ENCODE peak calls at places on chromosomes 16 and 17, in ten cellular contexts. L is nephron progenitor cell, P is mesothelial cell of epicardium, M is ovary, T is IMR-90, Q is cardiac fibroblast, X is mucosa of descending colon, C is body of pancreas, D is spleen, Y is upper lobe of right lung. F is an unnamed sample.

GRCh38 chr16:49440156-49441065 is 66.8 kb downstream of the C16orf78 start:
- DNase-seq in L (no peak), P (no peak), M (no peak), T (no peak), Q (no peak), X (no peak), C (no peak), D (peak), Y (no peak), F (no peak)

GRCh38 chr17:51391992-51392654 is 131.8 kb downstream of the UTP18 start:
- DNase-seq in L (no peak), P (no peak), M (no peak), T (no peak), Q (no peak), X (no peak), C (no peak), D (no peak), Y (no peak), F (no peak)

GRCh38 chr17:20223808-20224328 is 214.7 kb downstream of the SPECC1 start:
- DNase-seq in L (no peak), P (no peak), M (no peak), T (peak), Q (no peak), X (no peak), C (no peak), D (no peak), Y (no peak), F (no peak)

GRCh38 chr17:48814504-48814903 is 2.5 kb downstream of the TTLL6 start:
- DNase-seq in L (peak), P (no peak), M (peak), T (peak), Q (peak), X (no peak), C (peak), D (no peak), Y (peak), F (no peak)

GRCh38 chr16:78816499-78817441 is 717.3 kb downstream of the WWOX start:
- DNase-seq in L (no peak), P (no peak), M (no peak), T (no peak), Q (peak), X (no peak), C (peak), D (no peak), Y (no peak), F (no peak)

GRCh38 chr17:80692931-80693467 is 148.4 kb downstream of the RPTOR start:
- DNase-seq in L (no peak), P (no peak), M (no peak), T (no peak), Q (no peak), X (no peak), C (no peak), D (no peak), Y (no peak), F (no peak)

GRCh38 chr16:22684282-22685161 is 129.4 kb upstream of the HS3ST2 start:
- DNase-seq in L (no peak), P (no peak), M (no peak), T (peak), Q (peak), X (no peak), C (no peak), D (no peak), Y (no peak), F (no peak)

GRCh38 chr17:64785050-64785449 is 122.9 kb upstream of the SMURF2 start:
- DNase-seq in L (no peak), P (peak), M (peak), T (no peak), Q (no peak), X (peak), C (no peak), D (no peak), Y (no peak), F (no peak)

GRCh38 chr16:88446736-88447135 is 6.3 kb upstream of the ZFPM1 start:
- DNase-seq in L (no peak), P (no peak), M (no peak), T (no peak), Q (no peak), X (no peak), C (no peak), D (no peak), Y (no peak), F (no peak)

GRCh38 chr17:83026311-83026811 is 53.0 kb upstream of the METRNL start:
- DNase-seq in L (no peak), P (peak), M (no peak), T (no peak), Q (no peak), X (no peak), C (no peak), D (no peak), Y (no peak), F (no peak)

GRCh38 chr17:53032861-53033271 is 789.9 kb upstream of the KIF2B start:
- DNase-seq in L (peak), P (no peak), M (no peak), T (peak), Q (peak), X (no peak), C (peak), D (no peak), Y (no peak), F (no peak)

DNA sequence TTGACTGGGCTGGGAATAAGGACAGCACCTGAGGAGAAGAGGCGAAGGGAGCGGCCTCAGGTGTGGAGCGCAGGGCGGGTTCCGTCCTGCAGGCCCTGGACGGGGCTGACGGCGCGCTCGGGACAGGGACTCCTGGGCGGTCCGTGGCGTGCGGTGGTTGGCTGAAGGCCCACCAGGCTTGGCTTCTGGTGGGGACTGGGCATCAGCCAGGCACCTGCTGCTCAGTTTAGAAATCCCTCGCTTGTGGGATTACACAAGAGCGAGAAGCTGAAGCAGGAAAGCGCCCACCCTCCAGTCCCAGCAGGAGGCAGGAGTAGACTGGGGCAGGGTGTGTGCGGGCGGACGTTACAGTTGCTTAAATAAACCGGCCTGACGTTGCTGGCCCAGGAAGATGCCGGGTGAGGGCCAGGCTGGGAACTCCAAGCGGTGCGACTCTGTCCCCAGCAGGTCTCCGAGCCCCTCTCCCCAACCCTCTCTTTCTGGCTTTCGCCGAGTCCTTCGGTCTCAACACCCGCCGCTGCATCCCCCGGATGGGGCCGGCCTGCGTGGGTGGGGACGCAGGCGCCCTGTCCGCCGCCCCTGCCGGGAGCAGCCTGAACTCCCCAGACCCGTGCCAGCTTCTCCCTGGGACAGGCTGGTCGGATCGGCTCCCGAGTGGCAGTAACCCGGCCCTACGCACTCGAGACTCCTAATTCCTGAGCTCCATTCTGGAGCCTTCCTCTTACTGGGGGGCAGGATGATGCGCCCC is 639 bp downstream of the MIF4GD start:
- DNase-seq in L (peak), P (peak), M (peak), T (peak), Q (peak), X (peak), C (peak), D (peak), Y (peak), F (peak)
- TF ChIP-seq CTCF in L (no peak), P (no peak), M (no peak), T (peak), Q (peak), X (no peak), C (peak), D (no peak), Y (peak), F (peak)

DNA sequence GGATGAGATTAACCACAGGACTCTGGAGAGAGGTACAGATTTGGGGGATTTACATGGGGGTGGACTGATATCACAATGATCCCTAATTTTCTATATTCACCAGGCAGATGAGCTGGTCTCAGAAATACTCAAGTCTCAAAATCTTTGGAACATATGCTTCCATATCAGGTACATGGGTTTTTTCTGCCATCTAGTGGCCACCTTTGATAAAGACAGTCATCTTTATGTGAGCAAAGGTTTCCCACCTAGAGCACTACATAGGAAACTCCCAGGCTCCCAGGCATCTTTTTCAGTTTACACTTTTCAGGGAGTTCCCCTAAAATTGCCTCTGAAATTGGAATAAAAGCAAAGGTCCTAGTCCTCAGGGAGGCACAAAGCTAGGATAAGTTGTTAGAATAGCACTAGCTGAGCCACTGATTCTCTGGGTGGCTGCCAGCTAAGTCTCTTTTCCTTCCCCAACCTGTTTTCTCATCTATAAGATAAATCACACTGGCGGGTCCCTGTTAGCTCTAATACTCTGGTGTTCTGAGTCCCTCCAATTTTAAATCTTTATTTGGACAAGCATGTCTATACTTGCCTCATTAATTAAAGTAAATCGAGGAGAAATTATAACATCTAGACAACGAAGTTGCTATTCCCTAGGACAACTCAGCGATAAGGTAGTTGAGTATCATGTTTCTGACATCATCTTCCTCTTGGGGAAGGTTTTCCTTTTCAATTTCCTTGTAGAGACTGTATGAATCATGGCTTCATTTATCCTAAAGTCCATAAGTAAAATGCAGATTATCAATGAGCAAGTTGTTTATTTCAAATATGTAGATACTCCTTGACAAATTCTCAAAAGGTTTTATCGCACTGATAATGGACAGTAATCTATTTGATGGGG is 19.0 kb upstream of the MON1B start:
- DNase-seq in L (peak), P (no peak), M (no peak), T (peak), Q (peak), X (no peak), C (peak), D (no peak), Y (no peak), F (no peak)
- TF ChIP-seq CTCF in L (peak), P (peak), M (no peak), T (peak), Q (peak), X (peak), C (peak), D (peak), Y (peak), F (peak)

GRCh38 chr16:180101-180920 is at the start of gene HBQ1:
- DNase-seq in L (peak), P (peak), M (peak), T (no peak), Q (peak), X (no peak), C (peak), D (no peak), Y (no peak), F (peak)
- TF ChIP-seq CTCF in L (peak), P (peak), M (no peak), T (peak), Q (no peak), X (no peak), C (peak), D (no peak), Y (peak), F (peak)

GRCh38 chr16:55571191-55571897 is 4.9 kb downstream of the CAPNS2 start:
- DNase-seq in L (no peak), P (no peak), M (no peak), T (no peak), Q (no peak), X (no peak), C (no peak), D (no peak), Y (no peak), F (no peak)
- TF ChIP-seq CTCF in L (no peak), P (no peak), M (no peak), T (no peak), Q (no peak), X (no peak), C (no peak), D (no peak), Y (no peak), F (no peak)

F was measured in type B pancreatic cell.